ENCODE peak calls at places on chromosomes 3 and 15, in ten cellular contexts. H, S, A, F, W, N, E, Y, V and P are unnamed samples.

GRCh38 chr15:59247364-59247763 is 40.7 kb downstream of the LDHAL6B start:
- DNase-seq in H (peak; percentile 55), S (peak; percentile 28), A (peak; percentile 76), F (peak; percentile 39), W (peak; percentile 59), N (peak; percentile 42), E (peak; percentile 18), Y (peak; percentile 16), V (no peak), P (no peak)

GRCh38 chr3:45907769-45908705 is 21.7 kb downstream of the CCR9 start:
- DNase-seq in H (no peak), S (no peak), A (peak; percentile 78), F (no peak), W (peak; percentile 49), N (no peak), E (no peak), Y (no peak), V (no peak), P (no peak)

GRCh38 chr15:92355307-92355706 is 38.4 kb upstream of the ST8SIA2 start:
- DNase-seq in H (no peak), S (no peak), A (no peak), F (no peak), W (no peak), N (no peak), E (no peak), Y (no peak), V (no peak), P (no peak)

GRCh38 chr3:149179225-149179624 is 42.4 kb downstream of the CP start:
- DNase-seq in H (no peak), S (no peak), A (peak; percentile 76), F (no peak), W (no peak), N (no peak), E (no peak), Y (no peak), V (no peak), P (no peak)

GRCh38 chr3:30305021-30305420 is 301.4 kb upstream of the TGFBR2 start:
- DNase-seq in H (no peak), S (no peak), A (no peak), F (no peak), W (no peak), N (peak; percentile 43), E (no peak), Y (no peak), V (no peak), P (no peak)

GRCh38 chr3:93961489-93961888 is 12.2 kb downstream of the PROS1 start:
- DNase-seq in H (no peak), S (no peak), A (no peak), F (no peak), W (no peak), N (no peak), E (no peak), Y (no peak), V (no peak), P (no peak)

GRCh38 chr15:36359286-36359685 is 220.1 kb upstream of the CDIN1 start:
- DNase-seq in H (no peak), S (no peak), A (no peak), F (no peak), W (no peak), N (no peak), E (no peak), Y (no peak), V (no peak), P (no peak)

GRCh38 chr3:195001961-195002861 is 268.7 kb downstream of the XXYLT1 start:
- DNase-seq in H (peak; percentile 15), S (no peak), A (peak; percentile 35), F (peak; percentile 46), W (peak; percentile 11), N (peak; percentile 90), E (no peak), Y (peak; percentile 96), V (no peak), P (no peak)